ENCODE peak calls at places on chromosomes 16 and 17, in five cellular contexts. Z, R, M, H and D are unnamed samples.

GRCh38 chr16:70433456-70434103 is 5.3 kb downstream of the ST3GAL2 start:
- DNase-seq in H (peak), Z (no peak), R (no peak), M (peak), D (peak)

GRCh38 chr16:67082891-67083290 is 26.9 kb upstream of the PHAF1 start:
- DNase-seq in R (no peak), H (no peak), Z (no peak), M (peak), D (no peak)

GRCh38 chr16:67395458-67396158 is 2.3 kb upstream of the TPPP3 start:
- DNase-seq in R (no peak), H (no peak), Z (no peak), M (peak), D (no peak)

GRCh38 chr17:52790359-52790955 is 631.9 kb upstream of the CA10 start:
- DNase-seq in M (no peak), R (no peak), H (no peak), Z (no peak), D (no peak)

GRCh38 chr16:67190041-67190440 is at the start of gene EXOC3L1:
- DNase-seq in Z (no peak), R (no peak), M (no peak), H (no peak), D (no peak)

GRCh38 chr17:32266389-32267269 is 997 bp downstream of the RHBDL3 start:
- DNase-seq in M (no peak), H (no peak), Z (peak), R (no peak), D (no peak)

GRCh38 chr17:1629647-1630310 is 1.1 kb upstream of the SLC43A2 start:
- DNase-seq in R (no peak), H (peak), Z (peak), M (peak), D (no peak)

GRCh38 chr16:86585821-86586611 is 7.7 kb downstream of the FOXL1 start:
- DNase-seq in H (no peak), M (peak), Z (no peak), R (no peak), D (peak)

GRCh38 chr17:20008242-20009051 is 712 bp upstream of the SPECC1 start:
- DNase-seq in H (peak), R (no peak), M (no peak), Z (no peak), D (no peak)

GRCh38 chr17:76584427-76585047 is 1.1 kb downstream of the ST6GALNAC2 start:
- DNase-seq in H (no peak), R (no peak), M (no peak), Z (no peak), D (no peak)

GRCh38 chr17:57603978-57604377 is 141.1 kb downstream of the CCDC182 start:
- DNase-seq in H (peak), M (no peak), R (no peak), Z (peak), D (no peak)

GRCh38 chr17:77834170-77835115 is 124.1 kb upstream of the TNRC6C start:
- DNase-seq in Z (peak), M (peak), H (peak), R (no peak), D (peak)

GRCh38 chr17:7370853-7371252 is 10.0 kb upstream of the TNK1 start:
- DNase-seq in M (no peak), H (no peak), Z (no peak), R (no peak), D (no peak)

GRCh38 chr17:36127882-36128369 is 24.3 kb downstream of the CCL4 start:
- DNase-seq in M (no peak), H (no peak), R (no peak), Z (no peak), D (no peak)

GRCh38 chr17:49687878-49688491 is 10.1 kb upstream of the SPOP start:
- DNase-seq in M (peak), H (no peak), Z (peak), R (no peak), D (no peak)

GRCh38 chr16:84241778-84242177 is 2.0 kb upstream of the KCNG4 start:
- DNase-seq in H (no peak), M (no peak), R (no peak), Z (no peak), D (no peak)

GRCh38 chr17:7932483-7932891 is 481 bp downstream of the CNTROB start:
- DNase-seq in Z (no peak), M (peak), R (no peak), H (no peak), D (peak)

GRCh38 chr16:66247516-66248089 is 118.9 kb upstream of the CDH5 start:
- DNase-seq in R (no peak), M (peak), H (no peak), Z (no peak), D (peak)

GRCh38 chr17:73639926-73640325 is 4.3 kb downstream of the SDK2 start:
- DNase-seq in M (no peak), Z (no peak), R (no peak), H (no peak), D (no peak)

GRCh38 chr17:20073056-20073979 is 64.2 kb downstream of the SPECC1 start:
- DNase-seq in H (peak), Z (peak), M (peak), R (no peak), D (peak)

GRCh38 chr17:47950448-47950847 is 7.2 kb downstream of the PRR15L start:
- DNase-seq in Z (no peak), H (no peak), R (no peak), M (no peak), D (no peak)

GRCh38 chr16:17773698-17774101 is 302.9 kb upstream of the XYLT1 start:
- DNase-seq in Z (no peak), R (no peak), M (peak), H (no peak), D (peak)
- H3K27ac ChIP-seq in Z (no peak), R (no peak), M (no peak), H (no peak), D (no peak)

GRCh38 chr17:64413505-64413904 is 22.8 kb upstream of the PECAM1 start:
- DNase-seq in R (no peak), M (no peak), H (peak), Z (no peak), D (no peak)
- H3K27ac ChIP-seq in R (peak), M (no peak), H (peak), Z (no peak), D (no peak)

GRCh38 chr17:42286411-42287295 is 1.6 kb upstream of the STAT5A start:
- DNase-seq in M (no peak), Z (no peak), R (no peak), H (no peak), D (no peak)
- H3K27ac ChIP-seq in M (no peak), Z (peak), R (peak), H (peak), D (no peak)

GRCh38 chr17:27473190-27473747 is 17.0 kb downstream of the KSR1 start:
- DNase-seq in M (no peak), H (no peak), Z (no peak), R (no peak), D (no peak)
- H3K27ac ChIP-seq in M (no peak), H (peak), Z (peak), R (no peak), D (no peak)

DNA sequence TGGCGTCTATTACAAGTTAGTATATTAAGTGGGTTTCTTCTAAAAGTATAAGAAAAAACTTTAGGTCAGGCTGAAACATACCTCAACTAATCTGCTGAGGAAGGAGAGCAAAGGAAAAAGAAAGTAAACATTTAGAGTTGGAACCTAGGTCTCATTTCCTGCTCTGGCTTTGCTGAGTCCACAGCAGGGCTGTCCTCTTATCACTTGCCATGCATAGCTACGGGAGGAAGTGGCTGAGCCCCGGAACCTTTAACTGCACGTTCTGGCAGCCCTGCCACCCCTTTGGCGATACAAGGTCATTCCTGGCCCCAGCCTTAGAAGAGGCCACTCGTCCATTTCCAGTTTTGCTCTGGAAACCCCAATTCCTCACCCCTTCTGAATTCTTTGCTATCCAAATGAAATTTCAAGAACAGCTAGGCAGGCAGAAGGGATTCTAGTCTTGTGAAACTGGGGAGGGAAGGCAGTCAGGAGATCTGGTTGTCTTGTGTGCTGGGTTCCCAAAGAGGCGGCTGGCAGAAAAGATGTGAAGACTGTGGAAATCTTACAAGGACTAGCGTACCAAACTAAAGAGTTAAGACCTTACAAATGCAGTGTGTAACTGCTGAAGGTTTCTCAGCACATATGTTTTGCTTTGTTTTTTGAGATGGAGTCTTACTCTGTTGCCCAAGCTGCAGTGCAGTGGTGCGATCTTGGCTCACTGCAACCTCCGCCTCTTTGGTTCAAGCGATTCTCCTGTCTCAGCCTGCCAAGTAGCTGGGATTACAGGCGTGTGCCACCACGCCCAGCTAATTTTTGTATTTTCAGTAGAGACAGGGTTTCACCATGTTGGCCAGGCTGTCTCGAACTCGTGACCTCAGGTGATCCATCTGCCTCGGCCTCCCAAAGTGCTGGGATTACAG is 19.1 kb downstream of the WIPI1 start:
- DNase-seq in Z (peak), M (peak), R (no peak), H (no peak), D (no peak)
- H3K27ac ChIP-seq in Z (peak), M (peak), R (no peak), H (peak), D (no peak)

DNA sequence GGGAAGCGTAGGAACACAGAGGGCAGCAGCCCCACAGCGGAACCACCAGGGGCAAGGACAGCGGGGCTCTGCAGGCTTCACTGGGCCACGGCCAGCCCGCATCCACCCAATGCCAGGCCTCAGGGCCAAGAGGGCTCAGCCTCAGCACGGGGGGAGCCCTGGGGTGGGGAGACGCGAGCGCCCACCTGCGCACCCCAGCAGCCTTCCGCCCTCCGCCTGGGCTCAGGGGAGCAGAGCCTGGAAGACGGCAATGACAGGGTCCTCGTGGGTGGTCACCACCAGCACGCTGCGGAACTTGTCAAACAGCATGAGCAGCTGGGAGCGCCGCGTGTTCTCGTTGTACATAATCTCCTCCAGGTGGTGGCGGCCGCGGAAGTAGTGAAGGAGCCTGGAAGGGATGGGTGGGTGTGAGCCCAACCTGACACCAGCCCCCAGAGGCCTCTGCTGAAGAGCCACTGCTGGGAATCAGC is 8.5 kb downstream of the MPG start:
- DNase-seq in R (no peak), Z (no peak), H (no peak), M (no peak), D (no peak)
- H3K27ac ChIP-seq in R (peak), Z (no peak), H (peak), M (no peak), D (no peak)

GRCh38 chr16:28183930-28184329 is 27.8 kb downstream of the XPO6 start:
- DNase-seq in Z (no peak), R (no peak), H (no peak), M (no peak), D (no peak)
- H3K27ac ChIP-seq in Z (no peak), R (no peak), H (no peak), M (peak), D (no peak)

GRCh38 chr17:4880850-4881249 is 18.5 kb upstream of the C17orf107 start:
- DNase-seq in H (no peak), R (no peak), Z (no peak), M (no peak), D (no peak)
- H3K27ac ChIP-seq in H (no peak), R (peak), Z (no peak), M (no peak), D (no peak)